ENCODE peak calls at places on chromosome 19, in six cellular contexts. V is cardiac muscle cell, B is DND-41, N is left ventricle myocardium inferior, J is tibial nerve, R is astrocyte of the spinal cord. O is an unnamed sample.

GRCh38 chr19:10095948-10096614 is 6.4 kb downstream of the ANGPTL6 start:
- DNase-seq in V (peak; percentile 95), B (no peak), N (peak; percentile 86), J (peak; percentile 67), R (peak; percentile 85), O (peak; percentile 97)

GRCh38 chr19:40623403-40624239 is 22.5 kb downstream of the LTBP4 start:
- DNase-seq in V (peak; percentile 63), B (peak; percentile 21), N (no peak), J (no peak), R (peak; percentile 87), O (no peak)

GRCh38 chr19:38164526-38164925 is 59.5 kb downstream of the DPF1 start:
- DNase-seq in V (no peak), B (no peak), N (no peak), J (no peak), R (no peak), O (no peak)

GRCh38 chr19:5143471-5144411 is 174.8 kb downstream of the KDM4B start:
- DNase-seq in V (no peak), B (peak; percentile 47), N (peak; percentile 18), J (no peak), R (no peak), O (no peak)

GRCh38 chr19:17195106-17195505 is 20.1 kb upstream of the USE1 start:
- DNase-seq in V (no peak), B (no peak), N (no peak), J (no peak), R (no peak), O (no peak)

GRCh38 chr19:39676004-39676403 is 20.3 kb downstream of the LGALS16 start:
- DNase-seq in V (no peak), B (no peak), N (no peak), J (no peak), R (no peak), O (peak; percentile 83)

GRCh38 chr19:52028780-52029123 is 573 bp upstream of the ZNF614 start:
- DNase-seq in V (no peak), B (no peak), N (no peak), J (no peak), R (no peak), O (no peak)

GRCh38 chr19:19361075-19361594 is 40.5 kb downstream of the MAU2 start:
- DNase-seq in V (peak; percentile 91), B (peak; percentile 74), N (peak; percentile 78), J (peak; percentile 85), R (peak; percentile 81), O (peak; percentile 87)

GRCh38 chr19:41816761-41817160 is 20.4 kb downstream of the CEACAM3 start:
- DNase-seq in V (no peak), B (no peak), N (no peak), J (no peak), R (no peak), O (no peak)

GRCh38 chr19:45958763-45959516 is 14.7 kb downstream of the NOVA2 start:
- DNase-seq in V (peak; percentile 35), B (no peak), N (no peak), J (no peak), R (peak; percentile 6), O (no peak)

GRCh38 chr19:51572908-51573307 is 1.8 kb downstream of the ZNF175 start:
- DNase-seq in V (peak; percentile 32), B (no peak), N (no peak), J (no peak), R (peak; percentile 37), O (no peak)

GRCh38 chr19:2477141-2477710 is 1.3 kb downstream of the GADD45B start:
- DNase-seq in V (peak; percentile 34), B (no peak), N (peak; percentile 57), J (no peak), R (peak; percentile 37), O (no peak)

GRCh38 chr19:4369109-4369887 is 25.9 kb downstream of the MPND start:
- DNase-seq in V (no peak), B (peak; percentile 44), N (peak; percentile 46), J (peak; percentile 44), R (peak; percentile 35), O (peak; percentile 94)

GRCh38 chr19:48218964-48219363 is 36.7 kb downstream of the CARD8 start:
- DNase-seq in V (peak; percentile 58), B (no peak), N (no peak), J (no peak), R (peak; percentile 14), O (no peak)

GRCh38 chr19:17303940-17304267 is 679 bp upstream of the ABHD8 start:
- DNase-seq in V (no peak), B (no peak), N (no peak), J (no peak), R (no peak), O (no peak)

GRCh38 chr19:35557539-35558399 is 5.7 kb downstream of the ATP4A start:
- DNase-seq in V (peak; percentile 63), B (no peak), N (peak; percentile 51), J (no peak), R (peak; percentile 46), O (peak; percentile 46)

GRCh38 chr19:6736169-6736916 is 1.0 kb downstream of the GPR108 start:
- DNase-seq in V (peak; percentile 95), B (peak; percentile 68), N (peak; percentile 73), J (peak; percentile 59), R (peak; percentile 88), O (peak; percentile 92)

GRCh38 chr19:35027851-35028599 is 2.2 kb upstream of the SCN1B start:
- DNase-seq in V (peak; percentile 48), B (no peak), N (no peak), J (no peak), R (peak; percentile 68), O (no peak)

GRCh38 chr19:2194513-2195078 is 30.9 kb downstream of the DOT1L start:
- DNase-seq in V (no peak), B (no peak), N (no peak), J (no peak), R (no peak), O (no peak)

GRCh38 chr19:16660763-16661479 is at the start of gene TMEM38A:
- DNase-seq in V (peak; percentile 9), B (no peak), N (peak; percentile 62), J (no peak), R (no peak), O (peak; percentile 70)

GRCh38 chr19:19562665-19563347 is 24.7 kb downstream of the CILP2 start:
- DNase-seq in V (no peak), B (no peak), N (no peak), J (no peak), R (no peak), O (no peak)

GRCh38 chr19:49042177-49042576 is 1.5 kb upstream of the CGB5 start:
- DNase-seq in V (no peak), B (no peak), N (no peak), J (no peak), R (no peak), O (no peak)

GRCh38 chr19:4206818-4207484 is 22.4 kb upstream of the EBI3 start:
- DNase-seq in V (peak; percentile 30), B (no peak), N (no peak), J (no peak), R (peak; percentile 37), O (peak; percentile 59)

GRCh38 chr19:48969276-48970138 is 4.4 kb downstream of the FTL start:
- DNase-seq in V (no peak), B (peak; percentile 84), N (no peak), J (no peak), R (no peak), O (peak; percentile 49)

DNA sequence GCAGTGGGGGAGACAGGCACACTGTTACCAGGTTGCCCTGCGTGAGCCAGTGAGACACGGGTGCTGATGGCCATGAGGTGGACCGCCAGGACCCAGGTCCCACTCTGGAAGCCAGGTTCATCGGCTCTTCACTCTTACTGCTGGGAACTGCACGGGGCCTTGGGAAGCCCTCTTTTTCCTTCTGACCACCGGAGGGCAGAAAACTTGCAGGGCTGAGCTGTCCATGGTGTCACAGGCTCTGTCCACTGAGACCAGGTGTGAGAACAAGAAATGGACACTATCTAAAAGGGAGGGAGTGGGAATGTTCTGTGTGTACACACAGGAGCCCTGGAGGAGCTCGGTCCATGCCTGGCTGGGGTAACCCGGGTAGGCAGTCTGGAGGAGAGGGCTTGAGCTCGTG is 93.4 kb downstream of the UQCRFS1 start:
- DNase-seq in V (no peak), B (no peak), N (no peak), J (no peak), R (no peak), O (no peak)
- TF ChIP-seq CTCF in V (peak; percentile 3), B (peak; percentile 22), N (peak; percentile 25), J (no peak), R (no peak), O (no peak)

DNA sequence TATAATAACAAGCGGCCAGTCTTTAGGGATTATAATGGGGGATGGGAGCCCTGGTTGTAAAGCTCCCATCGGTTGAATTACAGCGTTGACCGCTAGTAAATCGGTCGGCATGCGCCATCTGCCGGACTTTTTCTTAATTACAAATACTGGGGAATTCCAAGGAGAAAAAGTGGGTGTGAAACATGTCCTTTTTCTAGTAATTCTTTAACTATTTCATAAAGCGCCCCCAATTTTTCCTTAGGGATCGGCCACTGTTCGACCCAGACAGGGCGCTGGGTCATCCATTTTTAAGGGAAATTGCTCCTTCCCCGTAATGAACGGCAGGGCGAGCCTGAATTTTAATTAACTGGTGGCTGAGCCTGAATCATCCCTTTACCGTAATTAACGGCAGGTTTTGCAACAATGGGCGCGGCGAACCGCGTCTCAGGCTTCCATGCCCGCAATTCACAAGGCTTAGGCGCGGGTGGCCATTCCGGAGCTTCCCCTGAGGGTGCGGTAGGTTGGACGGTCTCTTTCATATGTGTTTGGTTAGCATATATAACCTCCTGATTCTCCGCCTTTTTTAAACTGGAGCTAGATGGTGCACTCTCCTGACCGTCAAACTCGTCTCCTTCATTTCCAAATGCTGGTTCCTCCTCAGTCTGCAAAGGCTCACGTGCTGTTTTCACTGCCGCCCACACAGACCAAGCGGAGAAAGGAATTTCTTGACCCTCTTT is 30.2 kb upstream of the EVI5L start:
- DNase-seq in V (peak; percentile 84), B (peak; percentile 53), N (peak; percentile 52), J (peak; percentile 81), R (peak; percentile 67), O (peak; percentile 82)
- H3K4me3 ChIP-seq in V (no peak overlapping the region), B (no peak overlapping the region), N (peak overlapping the region; percentile 30), J (peak overlapping the region; percentile 32), R (peak overlapping the region; percentile 12), O (peak overlapping the region; percentile 60)

DNA sequence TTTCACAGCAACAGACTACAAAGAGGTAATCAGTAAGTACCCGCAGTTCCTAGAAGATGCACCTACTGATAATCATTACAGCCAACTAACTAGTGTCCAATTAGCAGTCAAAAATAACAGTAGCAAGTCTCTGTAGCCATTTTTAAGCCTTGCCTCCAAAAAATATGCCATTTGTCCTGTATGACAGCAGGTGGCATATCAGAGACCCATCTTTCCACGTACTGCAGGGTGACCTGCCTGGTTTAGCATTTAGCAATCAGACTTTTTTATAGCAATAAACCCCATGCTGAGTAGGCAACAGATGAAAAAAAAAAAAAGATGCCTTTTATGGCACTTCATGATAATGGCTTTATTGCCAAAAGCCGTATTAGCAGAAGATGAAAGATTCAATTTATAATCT is 155.3 kb upstream of the LSM14A start:
- DNase-seq in V (no peak), B (no peak), N (no peak), J (no peak), R (no peak), O (no peak)
- TF ChIP-seq CTCF in V (no peak), B (peak; percentile 15), N (no peak), J (no peak), R (no peak), O (no peak)

DNA sequence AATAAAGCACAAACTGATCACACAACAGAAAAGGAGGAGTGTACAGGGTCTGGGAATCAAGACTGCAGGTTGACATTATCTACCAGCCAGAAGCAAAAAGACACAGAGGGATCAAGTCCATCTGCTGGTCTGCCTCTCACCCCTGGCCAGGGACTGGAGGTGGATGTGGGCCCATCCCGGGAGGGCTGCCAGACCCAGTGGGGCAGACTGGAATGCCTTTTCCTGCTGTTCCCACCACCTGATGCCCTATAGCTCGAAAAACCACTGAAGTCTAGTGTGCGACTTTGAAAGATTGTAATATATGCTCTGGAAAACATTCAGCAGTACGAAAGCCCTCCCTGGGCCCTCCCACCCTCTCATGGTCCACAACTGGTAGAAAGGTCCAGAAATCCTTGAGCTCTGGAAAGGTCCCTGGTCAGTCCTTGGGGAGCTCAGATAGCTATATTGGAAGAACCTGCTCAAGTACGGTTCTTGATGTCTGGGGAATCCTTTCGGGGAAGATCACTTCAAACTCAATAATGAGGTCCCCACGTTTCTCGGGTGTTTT is 2.6 kb downstream of the DNAJB1 start:
- DNase-seq in V (no peak), B (no peak), N (no peak), J (no peak), R (no peak), O (no peak)
- H3K4me3 ChIP-seq in V (no peak overlapping the region), B (peak overlapping the region; percentile 85), N (peak overlapping the region; percentile 99), J (peak overlapping the region; percentile 89), R (peak overlapping the region; percentile 68), O (no peak overlapping the region)

O was measured in GM12865.